ENCODE peak calls at places on chromosomes 11 and 22, in nine cellular contexts. I is cardiac muscle cell; E is stimulated activated CD8-positive, alpha-beta memory T cell treated with anti-CD3 and anti-CD28 coated beads, Interleukin-2, amount 100 ng/mL, for 48 hours; Z is A549; T is MV-4-11; Y is T-cell; D is AG04450; H is EH; L is HT1080. N is an unnamed sample.

GRCh38 chr11:133230446-133230845 is 301.9 kb downstream of the OPCML start:
- DNase-seq in I (no peak), Z (no peak), T (no peak), Y (no peak), L (no peak), E (no peak), D (no peak), H (no peak), N (no peak)

GRCh38 chr22:42978453-42979103 is 36.4 kb downstream of the PACSIN2 start:
- DNase-seq in D (no peak), T (no peak), I (peak), E (no peak), Z (no peak), L (no peak), Y (no peak), H (peak), N (no peak)

GRCh38 chr11:61718046-61718531 is 34.3 kb upstream of the MYRF start:
- DNase-seq in L (no peak), E (no peak), Y (no peak), T (no peak), I (no peak), H (no peak), D (no peak), Z (no peak), N (no peak)

GRCh38 chr22:35314161-35314942 is 14.7 kb downstream of the TOM1 start:
- DNase-seq in Z (no peak), T (peak), I (no peak), L (no peak), H (peak), D (no peak), Y (no peak), E (no peak), N (no peak)

GRCh38 chr22:45638834-45639746 is 32.5 kb upstream of the ATXN10 start:
- DNase-seq in Y (no peak), L (peak), Z (peak), D (no peak), E (no peak), H (peak), I (peak), T (peak), N (no peak)

GRCh38 chr11:12092714-12093113 is 17.7 kb upstream of the MICAL2 start:
- DNase-seq in H (no peak), Y (no peak), Z (no peak), T (no peak), L (no peak), D (no peak), E (no peak), I (no peak), N (peak)

GRCh38 chr11:67644472-67645418 is 5.2 kb upstream of the TBX10 start:
- DNase-seq in D (no peak), H (no peak), L (no peak), E (no peak), Y (no peak), Z (no peak), I (no peak), T (no peak), N (no peak)

GRCh38 chr22:49735411-49736311 is 92.0 kb downstream of the BRD1 start:
- DNase-seq in T (no peak), Z (no peak), H (peak), D (no peak), Y (no peak), L (no peak), E (no peak), I (peak), N (no peak)

GRCh38 chr22:41799486-41800347 is 762 bp upstream of the CCDC134 start:
- DNase-seq in I (peak), T (no peak), Y (no peak), D (no peak), Z (no peak), E (no peak), H (peak), L (no peak), N (peak)

GRCh38 chr22:30290679-30291333 is 1.5 kb upstream of the CASTOR1 start:
- DNase-seq in Y (no peak), E (no peak), L (peak), Z (no peak), T (no peak), D (no peak), H (peak), I (peak), N (peak)

GRCh38 chr22:19429950-19430889 is 1.3 kb downstream of the HIRA start:
- DNase-seq in E (no peak), T (peak), I (peak), D (no peak), Z (no peak), Y (peak), L (peak), H (peak), N (no peak)

GRCh38 chr22:30234786-30235470 is 11.6 kb downstream of the LIF start:
- DNase-seq in E (no peak), L (no peak), D (peak), I (peak), H (peak), Y (no peak), Z (no peak), T (no peak), N (peak)

GRCh38 chr22:37057796-37058510 is 6.4 kb downstream of the KCTD17 start:
- DNase-seq in E (no peak), T (no peak), L (no peak), I (no peak), H (no peak), Y (no peak), D (no peak), Z (no peak), N (no peak)

GRCh38 chr11:96215094-96215782 is 127.8 kb downstream of the MAML2 start:
- DNase-seq in I (peak), L (peak), T (peak), D (no peak), Y (no peak), E (no peak), Z (no peak), H (peak), N (no peak)

GRCh38 chr11:61315260-61315659 is 17.6 kb downstream of the DDB1 start:
- DNase-seq in Y (no peak), H (no peak), Z (no peak), D (no peak), E (no peak), T (no peak), I (no peak), L (no peak), N (no peak)

GRCh38 chr11:96314326-96315050 is 28.5 kb downstream of the MAML2 start:
- DNase-seq in T (no peak), Y (no peak), I (peak), H (peak), D (no peak), Z (no peak), E (no peak), L (peak), N (no peak)

GRCh38 chr11:2109541-2110019 is 29.6 kb downstream of the IGF2 start:
- DNase-seq in Y (no peak), H (no peak), I (peak), L (no peak), E (no peak), Z (no peak), D (no peak), T (no peak), N (no peak)

GRCh38 chr11:131217313-131218297 is 152.8 kb upstream of the NTM start:
- DNase-seq in H (peak), Y (no peak), Z (no peak), E (no peak), D (peak), T (no peak), I (no peak), L (peak), N (no peak)

GRCh38 chr11:46382644-46383403 is 1.4 kb downstream of the MDK start:
- DNase-seq in E (no peak), Y (no peak), Z (peak), L (peak), I (peak), T (peak), H (peak), D (no peak), N (no peak)

GRCh38 chr11:78912778-78913177 is 338.1 kb upstream of the NARS2 start:
- DNase-seq in H (no peak), L (no peak), E (no peak), I (no peak), Z (no peak), Y (no peak), D (no peak), T (no peak), N (no peak)

GRCh38 chr11:73257342-73258103 is 14.6 kb upstream of the P2RY6 start:
- DNase-seq in E (no peak), H (peak), D (peak), T (no peak), Y (no peak), L (peak), I (peak), Z (no peak), N (no peak)

GRCh38 chr11:28107331-28107725 is 628 bp downstream of the KIF18A start:
- DNase-seq in E (peak), T (no peak), L (no peak), H (peak), D (no peak), Y (no peak), Z (no peak), I (peak), N (no peak)

GRCh38 chr11:1381793-1382425 is 7.8 kb upstream of the BRSK2 start:
- DNase-seq in D (no peak), Z (no peak), Y (no peak), T (no peak), E (no peak), L (no peak), I (no peak), H (no peak), N (no peak)

GRCh38 chr11:45021692-45022130 is 71.0 kb upstream of the TP53I11 start:
- DNase-seq in E (no peak), L (no peak), H (peak), Z (no peak), T (no peak), D (no peak), I (peak), Y (no peak), N (no peak)

GRCh38 chr11:8252388-8252787 is 11.3 kb downstream of the LMO1 start:
- DNase-seq in Z (no peak), E (no peak), D (no peak), I (no peak), H (peak), Y (no peak), L (peak), T (no peak), N (no peak)

GRCh38 chr11:44868021-44868420 is 82.7 kb downstream of the TP53I11 start:
- DNase-seq in T (no peak), E (no peak), I (no peak), H (no peak), Y (no peak), L (no peak), Z (no peak), D (no peak), N (no peak)

GRCh38 chr11:2520736-2521035 is 75.9 kb downstream of the KCNQ1 start:
- DNase-seq in H (no peak), Z (no peak), L (no peak), D (no peak), I (no peak), Y (no peak), T (no peak), E (no peak), N (no peak)

GRCh38 chr11:2260491-2261364 is 9.7 kb downstream of the ASCL2 start:
- DNase-seq in I (no peak), L (no peak), T (no peak), Y (no peak), E (no peak), D (no peak), H (no peak), Z (no peak), N (no peak)

GRCh38 chr11:118238397-118238796 is 13.6 kb upstream of the JAML start:
- DNase-seq in T (peak), I (no peak), D (no peak), H (no peak), Z (no peak), L (no peak), E (no peak), Y (no peak), N (no peak)

GRCh38 chr22:22248878-22249277 is 4.3 kb downstream of the VPREB1 start:
- DNase-seq in H (no peak), Y (no peak), T (peak), L (no peak), Z (no peak), D (no peak), I (no peak), E (no peak), N (no peak)